ENCODE peak calls at places on chromosomes 11 and 22, in seven cellular contexts. Z, J, O, L, U, D and N are unnamed samples.

GRCh38 chr11:103923473-103923931 is 112.9 kb upstream of the DDI1 start:
- DNase-seq in Z (no peak), J (no peak), O (no peak), L (no peak), U (peak), D (no peak), N (no peak)

GRCh38 chr11:96869207-96869606 is 479.4 kb downstream of the JRKL start:
- DNase-seq in Z (no peak), J (no peak), O (no peak), L (no peak), U (no peak), D (no peak), N (no peak)

GRCh38 chr11:28581286-28582242 is 473.4 kb downstream of the METTL15 start:
- DNase-seq in Z (no peak), J (no peak), O (no peak), L (no peak), U (no peak), D (no peak), N (no peak)

GRCh38 chr11:134562176-134562575 is 150.1 kb upstream of the B3GAT1 start:
- DNase-seq in Z (no peak), J (no peak), O (no peak), L (peak), U (no peak), D (no peak), N (no peak)

GRCh38 chr22:24875862-24876506 is 70.0 kb downstream of the SGSM1 start:
- DNase-seq in Z (no peak), J (no peak), O (no peak), L (no peak), U (no peak), D (no peak), N (no peak)

GRCh38 chr11:46367244-46367915 is 14.1 kb upstream of the MDK start:
- DNase-seq in Z (no peak), J (peak), O (no peak), L (peak), U (peak), D (no peak), N (peak)

GRCh38 chr11:64971421-64972233 is at the start of gene MAJIN:
- DNase-seq in Z (no peak), J (peak), O (no peak), L (peak), U (no peak), D (no peak), N (peak)

GRCh38 chr11:6095798-6096197 is 11.7 kb upstream of the OR56B4 start:
- DNase-seq in Z (no peak), J (no peak), O (no peak), L (no peak), U (no peak), D (no peak), N (no peak)

GRCh38 chr11:127056338-127056971 is 55.9 kb upstream of the KIRREL3 start:
- DNase-seq in Z (no peak), J (peak), O (no peak), L (no peak), U (no peak), D (no peak), N (no peak)